ENCODE peak calls at places on chromosomes 13 and 19, in five cellular contexts. W is uterus, P is AG04450, E is transverse colon, S is thoracic aorta. F is an unnamed sample.

GRCh38 chr19:10184636-10185035 is 10.1 kb downstream of the DNMT1 start:
- DNase-seq in W (no peak), P (no peak), E (no peak), S (no peak), F (no peak)

GRCh38 chr13:76014618-76015315 is 378.6 kb downstream of the LMO7 start:
- DNase-seq in W (no peak), P (no peak), E (no peak), S (no peak), F (no peak)

GRCh38 chr19:35404879-35405622 is 34.2 kb downstream of the GPR42 start:
- DNase-seq in W (no peak), P (peak), E (peak), S (peak), F (peak)

GRCh38 chr19:41844601-41845000 is at the start of gene LYPD4:
- DNase-seq in W (no peak), P (no peak), E (no peak), S (no peak), F (no peak)

GRCh38 chr19:49427855-49428546 is 2.8 kb downstream of the GFY start:
- DNase-seq in W (no peak), P (no peak), E (no peak), S (no peak), F (peak)

GRCh38 chr19:46599716-46600392 is 1.3 kb upstream of the CALM3 start:
- DNase-seq in W (no peak), P (no peak), E (no peak), S (no peak), F (no peak)

GRCh38 chr19:23075031-23075733 is 41.6 kb upstream of the ZNF730 start:
- DNase-seq in W (peak), P (peak), E (peak), S (no peak), F (peak)

GRCh38 chr19:35790981-35791813 is 15.8 kb downstream of the ARHGAP33 start:
- DNase-seq in W (no peak), P (no peak), E (no peak), S (no peak), F (no peak)

GRCh38 chr19:10009269-10009665 is 1.0 kb downstream of the COL5A3 start:
- DNase-seq in W (peak), P (peak), E (peak), S (no peak), F (peak)

GRCh38 chr19:18452386-18452785 is 14.5 kb upstream of the ISYNA1 start:
- DNase-seq in W (no peak), P (no peak), E (no peak), S (no peak), F (no peak)

GRCh38 chr19:4633140-4633967 is 6.0 kb upstream of the TNFAIP8L1 start:
- DNase-seq in W (no peak), P (peak), E (peak), S (no peak), F (peak)

GRCh38 chr19:48802623-48803022 is 8.2 kb downstream of the BCAT2 start:
- DNase-seq in W (no peak), P (no peak), E (no peak), S (no peak), F (no peak)

GRCh38 chr19:19223636-19224035 is 11.9 kb downstream of the NCAN start:
- DNase-seq in W (no peak), P (no peak), E (no peak), S (no peak), F (no peak)

GRCh38 chr19:6078068-6078467 is 32.2 kb downstream of the RFX2 start:
- DNase-seq in W (no peak), P (no peak), E (no peak), S (no peak), F (no peak)

GRCh38 chr19:33251526-33252090 is 26.0 kb upstream of the SLC7A10 start:
- DNase-seq in W (no peak), P (no peak), E (no peak), S (no peak), F (no peak)

GRCh38 chr19:41219924-41220567 is 1.0 kb downstream of the AXL start:
- DNase-seq in W (peak), P (no peak), E (peak), S (peak), F (no peak)

GRCh38 chr19:29014857-29015436 is 198.0 kb downstream of the UQCRFS1 start:
- DNase-seq in W (no peak), P (no peak), E (no peak), S (no peak), F (no peak)

GRCh38 chr19:3343619-3344502 is 22.5 kb upstream of the NFIC start:
- DNase-seq in W (peak), P (no peak), E (peak), S (peak), F (peak)

GRCh38 chr13:73870036-73870741 is 264.0 kb downstream of the KLF12 start:
- DNase-seq in W (no peak), P (no peak), E (peak), S (no peak), F (no peak)

GRCh38 chr19:44753932-44754742 is 5.6 kb downstream of the BCL3 start:
- DNase-seq in W (peak), P (no peak), E (peak), S (peak), F (peak)

GRCh38 chr19:17719730-17720486 is 628 bp downstream of the MAP1S start:
- DNase-seq in W (no peak), P (no peak), E (peak), S (no peak), F (no peak)

GRCh38 chr19:36097036-36097435 is 13.9 kb upstream of the OVOL3 start:
- DNase-seq in W (no peak), P (no peak), E (no peak), S (no peak), F (no peak)

GRCh38 chr19:37355901-37356300 is 15.0 kb upstream of the ZNF527 start:
- DNase-seq in W (no peak), P (no peak), E (no peak), S (no peak), F (no peak)

GRCh38 chr13:72920097-72920496 is 138.2 kb downstream of the PIBF1 start:
- DNase-seq in W (no peak), P (no peak), E (no peak), S (no peak), F (no peak)

GRCh38 chr13:113489171-113489548 is 1.4 kb downstream of the DCUN1D2 start:
- DNase-seq in W (no peak), P (no peak), E (no peak), S (no peak), F (no peak)

GRCh38 chr19:14519860-14520407 is 1.7 kb upstream of the DNAJB1 start:
- DNase-seq in W (no peak), P (no peak), E (no peak), S (no peak), F (no peak)

GRCh38 chr13:79989251-79989661 is 351.7 kb downstream of the SPRY2 start:
- DNase-seq in W (no peak), P (no peak), E (peak), S (no peak), F (no peak)

GRCh38 chr19:13260883-13261653 is 110.9 kb downstream of the IER2 start:
- DNase-seq in W (no peak), P (peak), E (no peak), S (no peak), F (peak)

GRCh38 chr13:114315074-114315785 is 927 bp downstream of the CHAMP1 start:
- DNase-seq in W (no peak), P (no peak), E (no peak), S (no peak), F (no peak)

GRCh38 chr19:36246006-36246391 is 31.1 kb downstream of the ZNF146 start:
- DNase-seq in W (no peak), P (no peak), E (no peak), S (no peak), F (no peak)

GRCh38 chr13:81745391-81745790 is 1404.5 kb upstream of the SPRY2 start:
- DNase-seq in W (no peak), P (no peak), E (no peak), S (no peak), F (no peak)

GRCh38 chr13:48231948-48232347 is 1.1 kb upstream of the ITM2B start:
- DNase-seq in W (no peak), P (no peak), E (no peak), S (no peak), F (no peak)

GRCh38 chr13:24644051-24644450 is 36.2 kb upstream of the ATP12A start:
- DNase-seq in W (no peak), P (no peak), E (no peak), S (no peak), F (no peak)

GRCh38 chr13:73849292-73849691 is 284.9 kb downstream of the KLF12 start:
- DNase-seq in W (no peak), P (no peak), E (peak), S (no peak), F (no peak)

GRCh38 chr13:30869491-30869890 is 36.6 kb upstream of the MEDAG start:
- DNase-seq in W (peak), P (no peak), E (no peak), S (no peak), F (no peak)

GRCh38 chr13:41004875-41005693 is 14.0 kb downstream of the ELF1 start:
- DNase-seq in W (no peak), P (no peak), E (no peak), S (no peak), F (no peak)

GRCh38 chr19:2494447-2495129 is 18.7 kb downstream of the GADD45B start:
- DNase-seq in W (peak), P (no peak), E (peak), S (peak), F (peak)

GRCh38 chr19:495440-496332 is 600 bp upstream of the MADCAM1 start:
- DNase-seq in W (no peak), P (no peak), E (no peak), S (no peak), F (no peak)

GRCh38 chr19:1170938-1171754 is 2.9 kb downstream of the SBNO2 start:
- DNase-seq in W (no peak), P (no peak), E (no peak), S (no peak), F (no peak)

GRCh38 chr19:38556521-38557174 is 61.1 kb downstream of the MAP4K1 start:
- DNase-seq in W (no peak), P (no peak), E (no peak), S (no peak), F (no peak)
- TF ChIP-seq CTCF in W (no peak), P (peak), E (no peak), S (no peak), F (peak)

DNA sequence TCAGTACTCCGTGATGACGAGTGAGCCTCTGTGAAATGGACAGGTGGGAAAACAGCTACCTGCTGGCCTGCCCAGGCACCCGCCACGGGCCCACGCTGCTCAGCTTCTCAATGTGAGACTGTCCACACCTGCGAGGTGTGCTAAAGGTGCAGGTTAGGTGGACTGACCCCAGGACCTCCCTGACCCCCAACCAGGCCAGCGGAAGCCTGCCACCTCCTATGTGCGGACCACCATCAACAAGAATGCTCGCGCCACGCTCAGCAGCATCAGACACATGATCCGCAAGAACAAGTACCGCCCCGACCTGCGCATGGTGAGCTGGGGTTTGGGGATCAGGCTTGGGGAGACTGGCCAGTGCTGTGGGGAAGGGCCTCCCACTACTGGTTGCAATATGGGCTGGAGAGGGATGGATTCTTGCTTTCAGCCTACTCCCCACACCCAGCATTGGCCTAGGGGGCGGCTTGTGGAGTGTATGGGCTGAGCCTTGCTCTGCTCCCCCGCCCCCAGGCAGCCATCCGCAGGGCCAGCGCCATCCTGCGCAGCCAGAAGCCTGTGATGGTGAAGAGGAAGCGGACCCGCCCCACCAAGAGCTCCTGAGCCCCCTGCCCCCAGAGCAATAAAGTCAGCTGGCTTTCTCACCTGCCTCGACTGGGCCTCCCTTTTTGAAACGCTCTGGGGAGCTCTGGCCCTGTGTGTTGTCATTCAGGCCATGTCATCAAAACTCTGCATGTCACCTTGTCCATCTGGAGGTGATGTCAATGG is 2.2 kb downstream of the RPL28 start:
- DNase-seq in W (no peak), P (no peak), E (no peak), S (no peak), F (no peak)
- TF ChIP-seq CTCF in W (no peak), P (no peak), E (no peak), S (no peak), F (no peak)

DNA sequence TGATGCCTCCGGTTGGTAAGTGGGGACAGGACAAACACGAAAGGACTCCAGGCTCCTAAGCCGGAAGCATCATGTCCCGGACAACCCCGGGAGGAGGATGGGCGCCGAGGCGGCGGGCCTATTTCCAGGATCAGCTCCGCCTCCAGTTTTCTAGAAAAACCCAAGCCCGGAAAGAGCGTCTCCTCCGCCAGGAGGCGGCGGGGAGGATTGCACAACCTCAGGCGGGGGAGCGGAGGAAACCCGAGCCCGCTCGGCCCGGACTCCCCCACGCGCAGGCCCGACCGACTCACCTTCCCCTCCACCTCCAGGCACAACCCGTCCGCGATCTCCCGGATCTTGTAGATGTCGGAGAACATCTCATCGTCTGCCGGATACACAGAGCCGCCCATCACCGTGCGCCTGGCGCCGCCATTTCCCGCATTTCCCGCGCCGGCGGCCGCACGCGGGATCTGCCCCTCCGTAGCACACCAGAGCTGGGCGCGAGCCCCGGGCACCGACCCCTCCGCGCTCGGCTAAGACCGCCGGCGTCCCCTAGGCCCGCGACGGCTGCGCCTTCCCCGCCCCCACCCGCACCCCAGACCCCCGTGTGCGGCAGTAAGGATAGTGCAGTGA is 455 bp downstream of the TPT1 start:
- DNase-seq in W (peak), P (peak), E (peak), S (peak), F (peak)
- TF ChIP-seq CTCF in W (peak), P (peak), E (peak), S (peak), F (peak)

DNA sequence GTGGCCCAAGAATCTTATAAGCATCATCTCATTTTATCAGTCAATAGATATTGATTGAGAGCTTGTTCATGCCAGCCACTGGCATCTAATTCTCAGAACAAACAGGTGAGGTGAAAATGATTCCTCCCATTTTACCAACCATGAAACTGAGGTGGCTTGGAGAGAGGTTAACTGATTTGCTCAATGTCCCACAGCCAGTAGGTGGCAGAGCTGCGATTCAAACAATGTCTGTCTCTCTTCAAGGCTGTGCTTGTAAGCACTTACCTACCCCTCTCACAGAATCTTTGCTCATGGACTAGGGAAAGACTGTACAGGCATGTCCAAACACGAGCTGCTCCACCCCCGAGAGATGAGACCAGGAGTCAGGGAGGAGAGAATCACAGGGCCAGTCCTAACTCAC is 21.5 kb upstream of the GSX1 start:
- DNase-seq in W (no peak), P (no peak), E (peak), S (no peak), F (peak)
- TF ChIP-seq CTCF in W (no peak), P (peak), E (no peak), S (no peak), F (peak)

GRCh38 chr13:22801402-22802003 is 379.3 kb upstream of the SGCG start:
- DNase-seq in W (no peak), P (no peak), E (no peak), S (no peak), F (no peak)
- TF ChIP-seq CTCF in W (peak), P (no peak), E (peak), S (peak), F (no peak)

GRCh38 chr13:29845440-29846056 is 4.9 kb downstream of the UBL3 start:
- DNase-seq in W (no peak), P (no peak), E (no peak), S (no peak), F (no peak)
- TF ChIP-seq CTCF in W (no peak), P (peak), E (peak), S (peak), F (peak)

DNA sequence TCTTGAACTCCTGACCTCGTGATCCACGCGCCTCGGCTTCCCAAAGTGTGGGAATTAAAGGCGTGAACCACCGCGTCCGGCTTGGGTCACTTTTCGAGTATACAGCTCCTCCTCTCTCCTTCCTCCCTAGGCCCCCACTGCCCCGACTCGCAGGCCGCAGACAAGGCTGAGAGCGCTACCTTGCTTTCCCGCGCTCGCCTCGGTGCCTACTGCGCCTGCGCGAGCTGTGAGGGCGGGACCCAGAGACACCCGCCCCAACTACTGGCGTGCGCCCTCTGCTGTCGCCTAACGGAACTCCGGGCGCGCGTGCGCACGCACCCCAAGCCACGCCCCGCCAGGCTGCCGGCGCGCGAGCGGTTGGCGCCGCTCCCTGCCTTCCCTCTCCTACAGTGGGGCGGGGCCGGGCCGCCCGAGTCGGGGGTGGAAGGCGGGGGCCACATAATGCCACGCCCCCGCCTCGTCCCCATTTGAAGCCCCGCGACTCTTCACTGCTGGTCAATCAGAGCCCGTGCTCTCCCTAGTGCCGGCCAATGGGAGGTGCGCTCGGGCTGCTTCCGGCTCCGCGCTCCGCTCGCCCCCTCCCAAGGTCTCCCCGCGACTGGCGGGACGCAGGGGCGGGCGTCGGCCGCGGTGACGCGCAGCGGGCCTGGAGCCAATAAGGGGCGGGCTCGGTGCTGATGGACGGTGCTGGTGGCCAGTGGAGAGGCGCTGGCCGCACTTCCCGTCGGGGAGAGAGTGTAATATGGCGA is at the start of gene RAB8A:
- DNase-seq in W (peak), P (peak), E (peak), S (peak), F (peak)
- TF ChIP-seq CTCF in W (peak), P (peak), E (peak), S (peak), F (peak)

F was measured in GM13977.